ENCODE peak calls at places on chromosome 12, in five cellular contexts. One of them, this sample, is unnamed.

GRCh38 chr12:26728205-26729050 is 104.6 kb downstream of the ITPR2 start:
- DNase-seq in tibial nerve: no peak
- DNase-seq in HEK293T: no peak
- DNase-seq in EL: no peak
- DNase-seq in AML-193: no peak
- DNase-seq in this sample: no peak

GRCh38 chr12:21771311-21771710 is 3.2 kb downstream of the KCNJ8 start:
- DNase-seq in tibial nerve: no peak
- DNase-seq in HEK293T: no peak
- DNase-seq in EL: peak; percentile 61
- DNase-seq in AML-193: no peak
- DNase-seq in this sample: no peak

GRCh38 chr12:24823808-24824515 is 124.9 kb downstream of the BCAT1 start:
- DNase-seq in tibial nerve: no peak
- DNase-seq in HEK293T: no peak
- DNase-seq in EL: no peak
- DNase-seq in AML-193: no peak
- DNase-seq in this sample: no peak

GRCh38 chr12:49292729-49293055 is 2.3 kb upstream of the PRPH start:
- DNase-seq in tibial nerve: no peak
- DNase-seq in HEK293T: no peak
- DNase-seq in EL: no peak
- DNase-seq in AML-193: no peak
- DNase-seq in this sample: no peak

GRCh38 chr12:65811968-65812700 is 12.1 kb upstream of the HMGA2 start:
- DNase-seq in tibial nerve: no peak
- DNase-seq in HEK293T: no peak
- DNase-seq in EL: no peak
- DNase-seq in AML-193: no peak
- DNase-seq in this sample: no peak

GRCh38 chr12:47206450-47206830 is 126.7 kb upstream of the AMIGO2 start:
- DNase-seq in tibial nerve: no peak
- DNase-seq in HEK293T: no peak
- DNase-seq in EL: no peak
- DNase-seq in AML-193: no peak
- DNase-seq in this sample: no peak

GRCh38 chr12:104220931-104221330 is 5.4 kb downstream of the TXNRD1 start:
- DNase-seq in tibial nerve: no peak
- DNase-seq in HEK293T: no peak
- DNase-seq in EL: no peak
- DNase-seq in AML-193: no peak
- DNase-seq in this sample: no peak

GRCh38 chr12:30461011-30461670 is 234.5 kb downstream of the IPO8 start:
- DNase-seq in tibial nerve: no peak
- DNase-seq in HEK293T: no peak
- DNase-seq in EL: no peak
- DNase-seq in AML-193: no peak
- DNase-seq in this sample: no peak

GRCh38 chr12:95326450-95326849 is 108.8 kb downstream of the VEZT start:
- DNase-seq in tibial nerve: no peak
- DNase-seq in HEK293T: no peak
- DNase-seq in EL: no peak
- DNase-seq in AML-193: no peak
- DNase-seq in this sample: no peak

GRCh38 chr12:54689984-54690383 is 41.8 kb upstream of the DCD start:
- DNase-seq in tibial nerve: no peak
- DNase-seq in HEK293T: peak; percentile 22
- DNase-seq in EL: no peak
- DNase-seq in AML-193: no peak
- DNase-seq in this sample: no peak

GRCh38 chr12:95624544-95624943 is 73.3 kb upstream of the USP44 start:
- DNase-seq in tibial nerve: no peak
- DNase-seq in HEK293T: no peak
- DNase-seq in EL: no peak
- DNase-seq in AML-193: no peak
- DNase-seq in this sample: no peak

GRCh38 chr12:104503191-104503590 is 46.4 kb downstream of the CHST11 start:
- DNase-seq in tibial nerve: no peak
- DNase-seq in HEK293T: no peak
- DNase-seq in EL: no peak
- DNase-seq in AML-193: no peak
- DNase-seq in this sample: no peak

GRCh38 chr12:96912261-96912660 is 5.2 kb downstream of the NEDD1 start:
- DNase-seq in tibial nerve: no peak
- DNase-seq in HEK293T: no peak
- DNase-seq in EL: no peak
- DNase-seq in AML-193: no peak
- DNase-seq in this sample: no peak

GRCh38 chr12:75208851-75209781 is 523 bp downstream of the KCNC2 start:
- DNase-seq in tibial nerve: no peak
- DNase-seq in HEK293T: peak; percentile 17
- DNase-seq in EL: peak; percentile 25
- DNase-seq in AML-193: no peak
- DNase-seq in this sample: no peak

GRCh38 chr12:31272607-31273225 is 53.2 kb downstream of the SINHCAF start:
- DNase-seq in tibial nerve: no peak
- DNase-seq in HEK293T: no peak
- DNase-seq in EL: no peak
- DNase-seq in AML-193: no peak
- DNase-seq in this sample: no peak

GRCh38 chr12:67161322-67161918 is 107.7 kb upstream of the CAND1 start:
- DNase-seq in tibial nerve: no peak
- DNase-seq in HEK293T: peak; percentile 46
- DNase-seq in EL: peak; percentile 32
- DNase-seq in AML-193: peak; percentile 30
- DNase-seq in this sample: no peak

GRCh38 chr12:2958432-2959193 is 584 bp upstream of the TEAD4 start:
- DNase-seq in tibial nerve: no peak
- DNase-seq in HEK293T: peak; percentile 68
- DNase-seq in EL: peak; percentile 92
- DNase-seq in AML-193: no peak
- DNase-seq in this sample: no peak

GRCh38 chr12:39314547-39314946 is 128.4 kb downstream of the KIF21A start:
- DNase-seq in tibial nerve: no peak
- DNase-seq in HEK293T: no peak
- DNase-seq in EL: no peak
- DNase-seq in AML-193: no peak
- DNase-seq in this sample: no peak

GRCh38 chr12:75479963-75480461 is 543 bp upstream of the GLIPR1 start:
- DNase-seq in tibial nerve: no peak
- DNase-seq in HEK293T: no peak
- DNase-seq in EL: peak; percentile 59
- DNase-seq in AML-193: no peak
- DNase-seq in this sample: no peak

GRCh38 chr12:49030714-49031572 is 12.4 kb upstream of the PRKAG1 start:
- DNase-seq in tibial nerve: no peak
- DNase-seq in HEK293T: no peak
- DNase-seq in EL: no peak
- DNase-seq in AML-193: no peak
- DNase-seq in this sample: no peak

GRCh38 chr12:323507-323906 is 60.9 kb upstream of the SLC6A13 start:
- DNase-seq in tibial nerve: no peak
- DNase-seq in HEK293T: no peak
- DNase-seq in EL: no peak
- DNase-seq in AML-193: no peak
- DNase-seq in this sample: no peak

GRCh38 chr12:50240096-50240791 is 43.1 kb downstream of the LIMA1 start:
- DNase-seq in tibial nerve: no peak
- DNase-seq in HEK293T: no peak
- DNase-seq in EL: no peak
- DNase-seq in AML-193: no peak
- DNase-seq in this sample: no peak